ENCODE peak calls at places on chromosomes 2 and 18, in six cellular contexts. V, U, O, I, W and D are unnamed samples.

GRCh38 chr2:128474014-128474961 is 155.6 kb upstream of the HS6ST1 start:
- DNase-seq in W (no peak), I (no peak), V (no peak), O (no peak), U (no peak), D (no peak)

GRCh38 chr2:162732946-162733698 is 105.4 kb downstream of the KCNH7 start:
- DNase-seq in W (peak; percentile 27), U (no peak), I (no peak), O (no peak), V (no peak), D (no peak)

GRCh38 chr2:190916829-190917228 is 36.2 kb downstream of the GLS start:
- DNase-seq in O (no peak), V (no peak), U (no peak), W (no peak), I (no peak), D (no peak)

GRCh38 chr18:75582940-75583339 is 155.4 kb upstream of the SMIM21 start:
- DNase-seq in O (no peak), I (no peak), U (no peak), W (no peak), V (no peak), D (no peak)

GRCh38 chr2:40820319-40820718 is 368.4 kb upstream of the SLC8A1 start:
- DNase-seq in O (peak; percentile 45), U (no peak), V (no peak), I (peak; percentile 24), W (no peak), D (no peak)

GRCh38 chr18:67463829-67464228 is 52.7 kb downstream of the DSEL start:
- DNase-seq in W (peak; percentile 57), O (peak; percentile 5), I (no peak), U (no peak), V (no peak), D (no peak)

GRCh38 chr2:47159627-47160026 is 4.5 kb upstream of the STPG4 start:
- DNase-seq in W (no peak), V (no peak), U (no peak), I (no peak), O (no peak), D (no peak)

GRCh38 chr2:201070966-201071304 is 536 bp downstream of the HYCC2 start:
- DNase-seq in W (peak; percentile 40), U (peak; percentile 42), O (no peak), V (no peak), I (peak; percentile 69), D (peak; percentile 18)

GRCh38 chr2:67560818-67561221 is 163.7 kb downstream of the ETAA1 start:
- DNase-seq in W (no peak), O (no peak), I (no peak), V (no peak), U (peak; percentile 78), D (no peak)

GRCh38 chr2:223399357-223399957 is 202.7 kb downstream of the SCG2 start:
- DNase-seq in O (no peak), V (no peak), I (no peak), U (no peak), W (no peak), D (no peak)

DNA sequence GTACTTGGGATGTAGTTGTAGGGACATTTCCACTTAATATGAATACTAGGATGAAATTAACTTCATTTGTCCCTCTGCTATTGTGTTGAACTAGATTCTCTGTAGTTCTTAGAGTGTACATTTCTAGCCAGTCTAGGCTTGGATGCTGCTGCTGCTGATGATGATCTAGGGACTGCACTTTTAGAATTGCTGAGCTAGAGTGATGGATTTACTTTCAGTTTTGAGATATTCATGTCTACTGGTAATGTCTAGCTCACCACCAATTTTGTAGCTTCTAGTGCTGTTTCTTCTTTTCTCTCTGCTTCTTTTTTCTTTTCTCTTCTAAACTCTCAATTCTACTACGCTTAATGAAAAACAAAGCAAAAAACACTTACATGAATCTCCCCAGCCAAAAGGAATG is 49.4 kb downstream of the MRPS9 start:
- DNase-seq in W (no peak), U (no peak), O (no peak), I (no peak), V (no peak), D (no peak)
- H3K4me2 ChIP-seq in W (no peak overlapping the region), U (no peak overlapping the region), O (no peak overlapping the region), I (no peak overlapping the region), V (no peak overlapping the region), D (no peak overlapping the region)

GRCh38 chr18:2909431-2910140 is 62.8 kb downstream of the EMILIN2 start:
- DNase-seq in U (no peak), I (no peak), W (no peak), V (no peak), O (no peak), D (no peak)
- H3K9ac ChIP-seq in U (no peak overlapping the region), I (no peak overlapping the region), W (no peak overlapping the region), V (no peak overlapping the region), O (no peak overlapping the region), D (no peak overlapping the region)

GRCh38 chr2:238848941-238849853 is 1.3 kb downstream of the TWIST2 start:
- DNase-seq in W (peak; percentile 29), V (no peak), U (peak; percentile 57), I (peak; percentile 57), O (peak; percentile 26), D (no peak)

GRCh38 chr2:238851026-238851425 is 3.1 kb downstream of the TWIST2 start:
- DNase-seq in W (no peak), V (no peak), U (no peak), O (no peak), I (peak; percentile 52), D (no peak)

GRCh38 chr2:238851751-238852150 is 3.9 kb downstream of the TWIST2 start:
- DNase-seq in W (no peak), U (peak; percentile 25), I (peak; percentile 62), O (no peak), V (no peak), D (no peak)

GRCh38 chr2:238848566-238848940 is 668 bp downstream of the TWIST2 start:
- DNase-seq in I (no peak), V (no peak), W (no peak), O (no peak), U (no peak), D (no peak)

DNA sequence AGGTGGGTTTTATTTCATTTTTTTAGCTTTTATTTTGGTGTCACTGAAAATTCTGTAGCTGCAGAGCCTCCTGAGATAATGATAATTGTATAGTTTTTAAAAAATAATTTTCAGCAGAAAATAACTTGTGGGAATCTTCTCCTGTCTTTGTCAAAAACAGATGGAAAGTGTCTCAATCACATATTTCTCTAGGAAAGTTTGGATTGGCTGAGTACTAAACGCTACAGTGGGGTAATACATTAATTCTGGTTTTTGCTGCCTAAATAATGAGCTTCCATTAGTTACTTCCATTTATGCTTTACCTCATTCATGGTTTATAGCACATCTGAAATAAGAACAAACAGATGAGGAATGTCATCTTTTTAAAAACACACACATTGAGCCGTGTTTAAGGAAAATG is 2.2 kb downstream of the TWIST2 start:
- DNase-seq in O (no peak), V (no peak), I (peak; percentile 44), U (no peak), W (no peak), D (no peak)
- H3K4me2 ChIP-seq in O (no peak overlapping the region), V (no peak overlapping the region), I (peak overlapping the region; percentile 91), U (no peak overlapping the region), W (no peak overlapping the region), D (no peak overlapping the region)

GRCh38 chr18:77053616-77054287 is 78.8 kb downstream of the MBP start:
- DNase-seq in I (no peak), W (no peak), O (no peak), V (no peak), U (no peak), D (no peak)

GRCh38 chr18:77055429-77056310 is 76.9 kb downstream of the MBP start:
- DNase-seq in U (peak; percentile 56), I (no peak), V (no peak), O (no peak), W (no peak), D (no peak)

GRCh38 chr18:77054606-77055428 is 77.8 kb downstream of the MBP start:
- DNase-seq in V (no peak), I (peak; percentile 88), W (peak; percentile 85), U (peak; percentile 95), O (peak; percentile 88), D (peak; percentile 32)

GRCh38 chr18:77052656-77053309 is 79.8 kb downstream of the MBP start:
- DNase-seq in I (no peak), O (no peak), V (no peak), W (no peak), U (no peak), D (no peak)

GRCh38 chr18:77054288-77054605 is 78.3 kb downstream of the MBP start:
- DNase-seq in I (no peak), O (no peak), U (no peak), V (no peak), W (no peak), D (no peak)
- H3K9ac ChIP-seq in I (no peak overlapping the region), O (peak overlapping the region; percentile 2), U (peak overlapping the region; percentile 47), V (no peak overlapping the region), W (no peak overlapping the region), D (no peak overlapping the region)

DNA sequence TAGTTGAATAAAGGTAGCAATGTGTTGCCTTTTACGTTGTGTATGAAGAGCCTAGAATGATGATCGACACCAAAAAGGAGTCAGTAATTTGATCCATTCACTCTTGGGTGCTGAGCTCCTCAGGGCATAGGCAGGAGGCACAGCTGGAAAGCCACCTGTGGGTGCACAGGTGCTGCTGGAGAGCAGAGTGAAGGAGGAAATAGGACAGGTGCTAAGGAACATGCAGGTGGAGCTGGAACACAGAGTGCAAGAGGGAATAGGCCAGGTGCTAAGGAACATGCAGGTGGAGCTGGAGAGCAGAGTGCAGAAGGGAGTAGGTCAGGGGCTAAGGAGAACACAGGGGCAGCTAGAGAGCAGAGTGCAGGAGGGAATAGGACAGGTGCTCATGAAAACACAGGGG is 86.1 kb downstream of the SH3YL1 start:
- DNase-seq in W (no peak), U (no peak), V (no peak), I (no peak), O (no peak), D (no peak)
- H3K4me2 ChIP-seq in W (no peak overlapping the region), U (no peak overlapping the region), V (no peak overlapping the region), I (no peak overlapping the region), O (no peak overlapping the region), D (no peak overlapping the region)

GRCh38 chr18:51659781-51660180 is 462.3 kb upstream of the MEX3C start:
- DNase-seq in I (no peak), W (peak; percentile 77), U (no peak), O (no peak), V (no peak), D (no peak)
- H3K9ac ChIP-seq in I (no peak overlapping the region), W (no peak overlapping the region), U (no peak overlapping the region), O (no peak overlapping the region), V (no peak overlapping the region), D (no peak overlapping the region)

DNA sequence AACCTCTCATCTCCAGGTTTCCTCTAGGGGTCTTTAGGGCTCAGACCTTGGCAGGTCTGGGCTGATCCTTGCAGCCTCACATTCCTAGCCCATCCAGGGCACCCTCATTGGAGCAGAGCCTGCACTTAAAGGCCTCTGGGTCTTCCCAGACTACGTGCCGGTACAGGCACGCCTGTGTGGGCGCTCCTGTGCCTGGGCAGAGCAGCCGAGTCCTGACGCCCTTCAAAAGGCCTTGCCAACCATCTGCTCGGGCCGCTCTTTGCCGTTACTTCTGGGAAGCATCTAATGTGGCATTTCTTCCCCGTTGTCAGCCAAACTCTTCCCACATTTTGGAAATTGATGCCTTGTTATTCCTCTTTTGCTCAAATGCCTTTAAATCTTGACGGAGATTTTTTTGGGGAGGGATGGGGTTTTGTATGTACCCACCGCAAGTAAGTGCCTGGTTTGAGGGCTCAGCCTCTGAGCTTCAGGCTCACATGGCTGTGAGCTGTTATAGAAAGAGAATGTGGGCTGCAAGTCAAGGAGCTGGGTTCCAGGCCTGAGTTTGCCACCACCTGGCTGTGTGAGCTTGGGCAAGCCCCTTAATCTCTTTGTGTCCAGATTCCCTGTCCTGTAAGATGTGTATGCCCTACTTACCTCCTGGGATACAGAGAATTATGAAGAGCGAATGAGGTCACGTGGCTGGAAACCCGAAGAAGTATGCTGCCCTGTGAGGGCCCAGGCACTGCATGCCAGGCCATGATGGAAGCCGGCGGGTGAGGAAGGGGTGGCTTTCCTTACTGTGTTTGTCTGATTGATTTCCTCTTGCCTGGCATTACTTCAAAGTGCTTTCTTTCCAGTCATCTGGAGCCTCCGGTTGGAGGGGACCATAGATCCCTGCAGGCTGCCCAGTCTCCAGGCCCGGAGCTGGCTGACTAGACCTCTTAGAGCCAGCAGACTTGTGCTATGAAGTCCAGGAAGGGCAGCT is 20.6 kb downstream of the EHD3 start:
- DNase-seq in V (no peak), O (no peak), I (no peak), U (no peak), W (no peak), D (no peak)
- H3K4me2 ChIP-seq in V (no peak overlapping the region), O (no peak overlapping the region), I (no peak overlapping the region), U (no peak overlapping the region), W (no peak overlapping the region), D (no peak overlapping the region)